ENCODE peak calls at places on chromosomes 5 and 9, in seven cellular contexts. One of them, this sample, is unnamed.

GRCh38 chr5:39217365-39218281 is 1.7 kb downstream of the FYB1 start:
- DNase-seq in IMR-90: peak; percentile 80
- DNase-seq in psoas muscle: peak; percentile 72
- DNase-seq in PC-9: peak; percentile 80
- DNase-seq in left lung: peak; percentile 65
- DNase-seq in colonic mucosa: peak; percentile 78
- DNase-seq in dorsolateral prefrontal cortex: peak; percentile 38
- DNase-seq in this sample: peak; percentile 95

GRCh38 chr9:130171226-130172148 is 717 bp upstream of the NCS1 start:
- DNase-seq in IMR-90: no peak
- DNase-seq in psoas muscle: no peak
- DNase-seq in PC-9: no peak
- DNase-seq in left lung: no peak
- DNase-seq in colonic mucosa: no peak
- DNase-seq in dorsolateral prefrontal cortex: no peak
- DNase-seq in this sample: no peak

GRCh38 chr5:130024006-130024405 is 119.7 kb downstream of the CHSY3 start:
- DNase-seq in IMR-90: no peak
- DNase-seq in psoas muscle: no peak
- DNase-seq in PC-9: no peak
- DNase-seq in left lung: no peak
- DNase-seq in colonic mucosa: no peak
- DNase-seq in dorsolateral prefrontal cortex: no peak
- DNase-seq in this sample: no peak

GRCh38 chr5:61301345-61301744 is 30.7 kb upstream of the ZSWIM6 start:
- DNase-seq in IMR-90: peak; percentile 88
- DNase-seq in psoas muscle: no peak
- DNase-seq in PC-9: no peak
- DNase-seq in left lung: no peak
- DNase-seq in colonic mucosa: no peak
- DNase-seq in dorsolateral prefrontal cortex: no peak
- DNase-seq in this sample: no peak

GRCh38 chr9:35396560-35397215 is 93.2 kb upstream of the RUSC2 start:
- DNase-seq in IMR-90: no peak
- DNase-seq in psoas muscle: no peak
- DNase-seq in PC-9: no peak
- DNase-seq in left lung: no peak
- DNase-seq in colonic mucosa: peak; percentile 7
- DNase-seq in dorsolateral prefrontal cortex: no peak
- DNase-seq in this sample: no peak

GRCh38 chr5:65364907-65365306 is 116.8 kb downstream of the ADAMTS6 start:
- DNase-seq in IMR-90: peak; percentile 36
- DNase-seq in psoas muscle: no peak
- DNase-seq in PC-9: no peak
- DNase-seq in left lung: no peak
- DNase-seq in colonic mucosa: no peak
- DNase-seq in dorsolateral prefrontal cortex: no peak
- DNase-seq in this sample: peak; percentile 4

GRCh38 chr5:140258016-140258415 is 44.9 kb downstream of the PFDN1 start:
- DNase-seq in IMR-90: peak; percentile 57
- DNase-seq in psoas muscle: no peak
- DNase-seq in PC-9: no peak
- DNase-seq in left lung: no peak
- DNase-seq in colonic mucosa: no peak
- DNase-seq in dorsolateral prefrontal cortex: no peak
- DNase-seq in this sample: no peak

GRCh38 chr9:107227696-107228258 is 55.3 kb upstream of the RAD23B start:
- DNase-seq in IMR-90: peak; percentile 47
- DNase-seq in psoas muscle: no peak
- DNase-seq in PC-9: no peak
- DNase-seq in left lung: no peak
- DNase-seq in colonic mucosa: no peak
- DNase-seq in dorsolateral prefrontal cortex: no peak
- DNase-seq in this sample: no peak

GRCh38 chr5:61675015-61675692 is 343.1 kb downstream of the ZSWIM6 start:
- DNase-seq in IMR-90: no peak
- DNase-seq in psoas muscle: no peak
- DNase-seq in PC-9: no peak
- DNase-seq in left lung: no peak
- DNase-seq in colonic mucosa: peak; percentile 50
- DNase-seq in dorsolateral prefrontal cortex: peak; percentile 10
- DNase-seq in this sample: peak; percentile 8

GRCh38 chr5:65474129-65474711 is 7.5 kb downstream of the ADAMTS6 start:
- DNase-seq in IMR-90: no peak
- DNase-seq in psoas muscle: no peak
- DNase-seq in PC-9: no peak
- DNase-seq in left lung: no peak
- DNase-seq in colonic mucosa: no peak
- DNase-seq in dorsolateral prefrontal cortex: no peak
- DNase-seq in this sample: no peak

GRCh38 chr9:94697972-94698581 is 28.4 kb upstream of the AOPEP start:
- DNase-seq in IMR-90: peak; percentile 50
- DNase-seq in psoas muscle: no peak
- DNase-seq in PC-9: no peak
- DNase-seq in left lung: no peak
- DNase-seq in colonic mucosa: no peak
- DNase-seq in dorsolateral prefrontal cortex: no peak
- DNase-seq in this sample: no peak

GRCh38 chr5:66769839-66770617 is 173.8 kb downstream of the MAST4 start:
- DNase-seq in IMR-90: no peak
- DNase-seq in psoas muscle: no peak
- DNase-seq in PC-9: no peak
- DNase-seq in left lung: no peak
- DNase-seq in colonic mucosa: no peak
- DNase-seq in dorsolateral prefrontal cortex: no peak
- DNase-seq in this sample: no peak

GRCh38 chr5:61837788-61838187 is 468.2 kb upstream of the KIF2A start:
- DNase-seq in IMR-90: no peak
- DNase-seq in psoas muscle: no peak
- DNase-seq in PC-9: no peak
- DNase-seq in left lung: no peak
- DNase-seq in colonic mucosa: no peak
- DNase-seq in dorsolateral prefrontal cortex: no peak
- DNase-seq in this sample: no peak

GRCh38 chr9:129385615-129385934 is 207.5 kb upstream of the IER5L start:
- DNase-seq in IMR-90: no peak
- DNase-seq in psoas muscle: no peak
- DNase-seq in PC-9: no peak
- DNase-seq in left lung: no peak
- DNase-seq in colonic mucosa: no peak
- DNase-seq in dorsolateral prefrontal cortex: no peak
- DNase-seq in this sample: no peak

GRCh38 chr9:77751341-77752091 is 103.4 kb upstream of the GNA14 start:
- DNase-seq in IMR-90: peak; percentile 81
- DNase-seq in psoas muscle: no peak
- DNase-seq in PC-9: peak; percentile 28
- DNase-seq in left lung: no peak
- DNase-seq in colonic mucosa: peak; percentile 57
- DNase-seq in dorsolateral prefrontal cortex: peak; percentile 9
- DNase-seq in this sample: peak; percentile 75

GRCh38 chr9:111994831-111995458 is 98.3 kb downstream of the UGCG start:
- DNase-seq in IMR-90: no peak
- DNase-seq in psoas muscle: no peak
- DNase-seq in PC-9: no peak
- DNase-seq in left lung: no peak
- DNase-seq in colonic mucosa: no peak
- DNase-seq in dorsolateral prefrontal cortex: no peak
- DNase-seq in this sample: no peak

GRCh38 chr9:89366711-89367110 is 48.4 kb downstream of the SECISBP2 start:
- DNase-seq in IMR-90: no peak
- DNase-seq in psoas muscle: no peak
- DNase-seq in PC-9: no peak
- DNase-seq in left lung: no peak
- DNase-seq in colonic mucosa: no peak
- DNase-seq in dorsolateral prefrontal cortex: no peak
- DNase-seq in this sample: no peak

GRCh38 chr9:114334490-114334889 is 4.8 kb downstream of the ORM2 start:
- DNase-seq in IMR-90: no peak
- DNase-seq in psoas muscle: no peak
- DNase-seq in PC-9: no peak
- DNase-seq in left lung: no peak
- DNase-seq in colonic mucosa: no peak
- DNase-seq in dorsolateral prefrontal cortex: no peak
- DNase-seq in this sample: no peak

GRCh38 chr5:95728494-95729114 is 2.5 kb upstream of the RHOBTB3 start:
- DNase-seq in IMR-90: no peak
- DNase-seq in psoas muscle: no peak
- DNase-seq in PC-9: peak; percentile 54
- DNase-seq in left lung: no peak
- DNase-seq in colonic mucosa: no peak
- DNase-seq in dorsolateral prefrontal cortex: no peak
- DNase-seq in this sample: peak; percentile 31

GRCh38 chr5:91690921-91691320 is 307.8 kb upstream of the ARRDC3 start:
- DNase-seq in IMR-90: no peak
- DNase-seq in psoas muscle: no peak
- DNase-seq in PC-9: no peak
- DNase-seq in left lung: no peak
- DNase-seq in colonic mucosa: no peak
- DNase-seq in dorsolateral prefrontal cortex: no peak
- DNase-seq in this sample: no peak
- H3K4me3 ChIP-seq in IMR-90: no peak overlapping the region
- H3K4me3 ChIP-seq in psoas muscle: no peak overlapping the region
- H3K4me3 ChIP-seq in PC-9: no peak overlapping the region
- H3K4me3 ChIP-seq in left lung: no peak overlapping the region
- H3K4me3 ChIP-seq in colonic mucosa: no peak overlapping the region
- H3K4me3 ChIP-seq in dorsolateral prefrontal cortex: no peak overlapping the region
- H3K4me3 ChIP-seq in this sample: no peak overlapping the region

GRCh38 chr9:7169717-7170348 is 412.1 kb downstream of the KDM4C start:
- DNase-seq in IMR-90: peak; percentile 22
- DNase-seq in psoas muscle: no peak
- DNase-seq in PC-9: no peak
- DNase-seq in left lung: no peak
- DNase-seq in colonic mucosa: no peak
- DNase-seq in dorsolateral prefrontal cortex: peak; percentile 57
- DNase-seq in this sample: no peak

GRCh38 chr9:7174301-7174700 is 416.5 kb downstream of the KDM4C start:
- DNase-seq in IMR-90: no peak
- DNase-seq in psoas muscle: no peak
- DNase-seq in PC-9: no peak
- DNase-seq in left lung: no peak
- DNase-seq in colonic mucosa: no peak
- DNase-seq in dorsolateral prefrontal cortex: no peak
- DNase-seq in this sample: no peak

GRCh38 chr9:7172445-7173115 is 414.8 kb downstream of the KDM4C start:
- DNase-seq in IMR-90: peak; percentile 63
- DNase-seq in psoas muscle: no peak
- DNase-seq in PC-9: no peak
- DNase-seq in left lung: no peak
- DNase-seq in colonic mucosa: no peak
- DNase-seq in dorsolateral prefrontal cortex: no peak
- DNase-seq in this sample: no peak

GRCh38 chr9:7173139-7173538 is 415.4 kb downstream of the KDM4C start:
- DNase-seq in IMR-90: no peak
- DNase-seq in psoas muscle: no peak
- DNase-seq in PC-9: no peak
- DNase-seq in left lung: no peak
- DNase-seq in colonic mucosa: no peak
- DNase-seq in dorsolateral prefrontal cortex: no peak
- DNase-seq in this sample: no peak

DNA sequence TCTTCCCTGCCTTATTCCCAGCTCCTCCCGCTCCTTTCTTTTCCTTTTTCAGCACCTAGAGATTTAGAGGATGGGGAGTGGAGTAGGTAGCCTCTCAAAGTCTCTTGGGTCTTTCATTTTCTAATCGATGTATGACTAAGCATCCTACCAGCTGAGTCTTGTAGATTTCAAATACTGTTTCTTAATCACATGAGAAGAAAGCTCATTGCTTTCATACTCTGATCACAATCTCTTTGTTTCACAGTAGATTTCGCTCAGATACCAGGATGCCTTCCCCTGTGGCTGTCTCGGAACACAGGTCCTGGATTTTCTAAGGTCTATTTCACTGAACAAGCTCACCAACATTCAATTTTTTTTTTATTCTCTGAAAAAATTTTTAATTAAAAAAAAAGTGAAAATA is 413.7 kb downstream of the KDM4C start:
- DNase-seq in IMR-90: no peak
- DNase-seq in psoas muscle: no peak
- DNase-seq in PC-9: no peak
- DNase-seq in left lung: no peak
- DNase-seq in colonic mucosa: no peak
- DNase-seq in dorsolateral prefrontal cortex: no peak
- DNase-seq in this sample: no peak
- H3K27ac ChIP-seq in IMR-90: no peak overlapping the region
- H3K27ac ChIP-seq in psoas muscle: no peak overlapping the region
- H3K27ac ChIP-seq in PC-9: no peak overlapping the region
- H3K27ac ChIP-seq in left lung: no peak overlapping the region
- H3K27ac ChIP-seq in colonic mucosa: no peak overlapping the region
- H3K27ac ChIP-seq in dorsolateral prefrontal cortex: no peak overlapping the region
- H3K27ac ChIP-seq in this sample: no peak overlapping the region

GRCh38 chr9:117412841-117413240 is 2.0 kb downstream of the ASTN2 start:
- DNase-seq in IMR-90: no peak
- DNase-seq in psoas muscle: no peak
- DNase-seq in PC-9: no peak
- DNase-seq in left lung: peak; percentile 78
- DNase-seq in colonic mucosa: no peak
- DNase-seq in dorsolateral prefrontal cortex: peak; percentile 26
- DNase-seq in this sample: no peak

GRCh38 chr9:117413346-117414219 is 1.3 kb downstream of the ASTN2 start:
- DNase-seq in IMR-90: no peak
- DNase-seq in psoas muscle: no peak
- DNase-seq in PC-9: no peak
- DNase-seq in left lung: peak; percentile 66
- DNase-seq in colonic mucosa: no peak
- DNase-seq in dorsolateral prefrontal cortex: peak; percentile 25
- DNase-seq in this sample: no peak

GRCh38 chr9:117412006-117412715 is 2.7 kb downstream of the ASTN2 start:
- DNase-seq in IMR-90: no peak
- DNase-seq in psoas muscle: no peak
- DNase-seq in PC-9: no peak
- DNase-seq in left lung: no peak
- DNase-seq in colonic mucosa: no peak
- DNase-seq in dorsolateral prefrontal cortex: peak; percentile 74
- DNase-seq in this sample: no peak

GRCh38 chr9:117409321-117409720 is 5.5 kb downstream of the ASTN2 start:
- DNase-seq in IMR-90: no peak
- DNase-seq in psoas muscle: no peak
- DNase-seq in PC-9: no peak
- DNase-seq in left lung: no peak
- DNase-seq in colonic mucosa: no peak
- DNase-seq in dorsolateral prefrontal cortex: no peak
- DNase-seq in this sample: no peak

DNA sequence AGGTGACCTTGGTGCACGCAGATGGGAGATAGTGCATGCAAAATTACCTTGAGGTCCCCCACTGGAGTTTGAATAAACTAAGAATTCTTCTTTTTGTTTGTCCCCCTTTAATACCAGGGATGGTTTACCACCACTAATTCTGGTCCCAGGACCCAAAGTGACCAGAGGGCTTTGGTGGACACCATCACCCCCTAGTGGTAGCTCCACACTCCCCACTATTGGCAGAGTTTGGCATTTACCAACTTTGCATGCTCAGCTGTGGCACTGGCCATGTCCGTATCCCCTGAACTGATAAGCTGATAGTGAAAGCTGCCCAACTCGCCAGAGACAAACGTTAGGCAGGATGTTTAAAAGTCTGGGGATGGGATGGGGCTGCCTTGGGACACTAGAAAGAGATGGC is 3.3 kb downstream of the ASTN2 start:
- DNase-seq in IMR-90: peak; percentile 6
- DNase-seq in psoas muscle: no peak
- DNase-seq in PC-9: no peak
- DNase-seq in left lung: no peak
- DNase-seq in colonic mucosa: no peak
- DNase-seq in dorsolateral prefrontal cortex: peak; percentile 65
- DNase-seq in this sample: peak; percentile 32
- TF ChIP-seq CTCF in IMR-90: peak; percentile 54
- TF ChIP-seq CTCF in psoas muscle: peak; percentile 49
- TF ChIP-seq CTCF in PC-9: peak; percentile 44
- TF ChIP-seq CTCF in left lung: no peak
- TF ChIP-seq CTCF in colonic mucosa: peak; percentile 33
- TF ChIP-seq CTCF in dorsolateral prefrontal cortex: peak; percentile 82
- TF ChIP-seq CTCF in this sample: peak; percentile 46

GRCh38 chr5:57191986-57192385 is 18.1 kb downstream of the GPBP1 start:
- DNase-seq in IMR-90: no peak
- DNase-seq in psoas muscle: no peak
- DNase-seq in PC-9: no peak
- DNase-seq in left lung: no peak
- DNase-seq in colonic mucosa: no peak
- DNase-seq in dorsolateral prefrontal cortex: no peak
- DNase-seq in this sample: no peak
- H3K4me3 ChIP-seq in IMR-90: no peak overlapping the region
- H3K4me3 ChIP-seq in psoas muscle: no peak overlapping the region
- H3K4me3 ChIP-seq in PC-9: no peak overlapping the region
- H3K4me3 ChIP-seq in left lung: no peak overlapping the region
- H3K4me3 ChIP-seq in colonic mucosa: no peak overlapping the region
- H3K4me3 ChIP-seq in dorsolateral prefrontal cortex: no peak overlapping the region
- H3K4me3 ChIP-seq in this sample: no peak overlapping the region